ENCODE peak calls at places on chromosome 2, in four cellular contexts. X is GM12878, R is HepG2, H is H1. Z is an unnamed sample.
A peak's percentile ranks its signal among the peaks of the same experiment; 100 is the strongest.

GRCh38 chr2:15580451-15580850 is 11.2 kb upstream of the DDX1 start:
- DNase-seq in X (no peak), R (no peak), H (no peak), Z (no peak)

GRCh38 chr2:42794271-42795046 is 2.1 kb upstream of the HAAO start:
- DNase-seq in X (no peak), R (peak; percentile 86), H (no peak), Z (no peak)

GRCh38 chr2:236745420-236746210 is 176.0 kb downstream of the ACKR3 start:
- DNase-seq in X (no peak), R (peak; percentile 10), H (no peak), Z (peak; percentile 5)

GRCh38 chr2:232292395-232293154 is 86.0 kb upstream of the ALPP start:
- DNase-seq in X (no peak), R (peak; percentile 58), H (peak; percentile 89), Z (peak; percentile 59)

GRCh38 chr2:16546128-16546754 is 119.4 kb downstream of the CYRIA start:
- DNase-seq in X (no peak), R (peak; percentile 64), H (no peak), Z (peak; percentile 66)

GRCh38 chr2:37283207-37283606 is 41.4 kb downstream of the PRKD3 start:
- DNase-seq in X (no peak), R (no peak), H (no peak), Z (no peak)

GRCh38 chr2:62919041-62919440 is 131.6 kb upstream of the OTX1 start:
- DNase-seq in X (no peak), R (no peak), H (no peak), Z (no peak)

GRCh38 chr2:198144621-198145020 is 340.2 kb downstream of the PLCL1 start:
- DNase-seq in X (no peak), R (no peak), H (no peak), Z (no peak)

GRCh38 chr2:237904806-237905599 is 45.6 kb downstream of the RAMP1 start:
- DNase-seq in X (peak; percentile 53), R (no peak), H (no peak), Z (no peak)

GRCh38 chr2:202494856-202495604 is 118.9 kb downstream of the BMPR2 start:
- DNase-seq in X (no peak), R (peak; percentile 35), H (peak; percentile 54), Z (no peak)

GRCh38 chr2:44136186-44136585 is 32.5 kb upstream of the PPM1B start:
- DNase-seq in X (no peak), R (no peak), H (no peak), Z (no peak)

DNA sequence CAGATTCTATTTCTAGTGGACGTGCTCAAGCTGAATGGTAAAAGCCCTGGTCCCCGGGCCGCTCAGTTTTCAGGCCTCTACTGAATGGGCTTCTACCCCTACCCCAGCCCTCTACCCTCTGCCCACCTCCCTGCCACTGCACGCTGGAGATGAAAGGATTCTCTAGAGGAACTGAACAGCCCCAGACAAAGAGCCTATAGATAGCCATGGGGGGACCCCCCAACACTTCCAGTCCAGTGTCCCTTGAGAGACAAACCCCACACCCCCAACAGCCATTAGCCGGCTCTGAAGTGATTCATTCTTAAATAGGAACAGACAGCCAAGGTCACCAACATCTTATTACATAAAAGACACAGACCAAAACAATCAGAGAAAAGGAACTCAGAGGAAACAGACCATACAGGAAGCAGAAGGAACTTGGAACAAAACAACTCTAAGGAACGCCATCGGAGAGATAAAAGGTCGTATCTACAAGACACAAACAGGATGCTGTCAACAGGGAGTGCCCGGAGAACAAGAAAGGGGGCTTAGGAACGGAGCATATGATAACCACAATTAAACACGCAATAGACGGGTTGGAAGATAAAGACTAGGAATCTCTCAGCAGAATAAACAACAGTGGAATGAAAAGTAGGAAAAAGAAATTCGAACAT is 23.5 kb downstream of the TMEM37 start:
- DNase-seq in X (no peak), R (no peak), H (no peak), Z (no peak)
- TF ChIP-seq YY1 in X (no peak), R (no peak), H (no peak), Z (no peak)

GRCh38 chr2:70784320-70784719 is 6.1 kb downstream of the FIGLA start:
- DNase-seq in X (no peak), R (no peak), H (no peak), Z (no peak)

GRCh38 chr2:70790079-70790963 is at the start of gene FIGLA:
- DNase-seq in X (no peak), R (no peak), H (peak; percentile 81), Z (no peak)

GRCh38 chr2:70793450-70793849 is 3.0 kb upstream of the FIGLA start:
- DNase-seq in X (no peak), R (no peak), H (no peak), Z (no peak)

GRCh38 chr2:70785137-70785911 is 5.1 kb downstream of the FIGLA start:
- DNase-seq in X (no peak), R (peak; percentile 38), H (no peak), Z (no peak)

GRCh38 chr2:70789304-70790078 is 952 bp downstream of the FIGLA start:
- DNase-seq in X (no peak), R (peak; percentile 58), H (peak; percentile 84), Z (peak; percentile 77)
- H3K9ac ChIP-seq in X (no peak overlapping the region), R (no peak overlapping the region), H (no peak overlapping the region), Z (peak overlapping the region; percentile 32)

GRCh38 chr2:54524236-54524991 is 68.3 kb downstream of the SPTBN1 start:
- DNase-seq in X (peak; percentile 45), R (no peak), H (no peak), Z (no peak)
- TF ChIP-seq SUZ12 in X (no peak), R (no peak), H (no peak), Z (no peak)

DNA sequence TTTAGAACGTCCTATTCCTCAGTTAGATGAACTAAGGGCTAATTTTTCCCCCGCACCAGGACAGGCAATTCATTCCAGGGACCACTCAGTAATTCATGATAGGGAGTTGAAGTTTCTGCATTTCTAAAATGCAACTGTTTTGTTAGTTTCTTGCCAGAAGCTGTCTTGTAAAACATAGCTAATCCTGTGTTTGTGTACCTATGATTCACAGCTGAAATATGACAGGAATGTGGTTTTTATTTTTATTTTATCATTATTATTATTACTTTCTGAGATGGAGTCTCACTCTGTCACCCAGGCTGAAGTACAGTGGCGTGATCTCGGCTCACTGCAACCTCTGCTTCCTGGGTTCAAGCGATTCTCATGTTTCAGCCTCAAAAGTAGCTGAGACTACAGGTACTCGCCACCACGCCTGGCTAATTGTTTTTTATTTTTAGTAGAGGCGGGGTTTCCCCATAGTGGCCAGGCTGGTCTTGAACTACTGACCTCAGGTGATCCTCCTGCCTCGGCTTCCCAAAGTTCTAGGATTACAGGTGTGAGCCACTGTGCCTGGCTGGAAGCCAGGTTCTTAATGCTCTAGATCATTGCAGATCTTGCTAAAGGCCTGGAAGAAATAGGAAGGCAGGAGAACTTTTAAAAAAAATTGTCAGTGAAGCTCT is 154.8 kb upstream of the FHL2 start:
- DNase-seq in X (no peak), R (no peak), H (no peak), Z (no peak)
- TF ChIP-seq YY1 in X (no peak), R (no peak), H (no peak), Z (no peak)

GRCh38 chr2:9373047-9373446 is 50.3 kb downstream of the ITGB1BP1 start:
- DNase-seq in X (no peak), R (no peak), H (no peak), Z (no peak)

GRCh38 chr2:9370746-9371145 is 52.6 kb downstream of the ITGB1BP1 start:
- DNase-seq in X (no peak), R (no peak), H (no peak), Z (no peak)

GRCh38 chr2:9374071-9374730 is 49.1 kb downstream of the ITGB1BP1 start:
- DNase-seq in X (no peak), R (peak; percentile 58), H (no peak), Z (no peak)

GRCh38 chr2:9375857-9376428 is 47.4 kb downstream of the ITGB1BP1 start:
- DNase-seq in X (no peak), R (no peak), H (no peak), Z (no peak)

GRCh38 chr2:9373505-9373904 is 49.8 kb downstream of the ITGB1BP1 start:
- DNase-seq in X (no peak), R (no peak), H (no peak), Z (no peak)
- H3K9ac ChIP-seq in X (no peak overlapping the region), R (no peak overlapping the region), H (no peak overlapping the region), Z (no peak overlapping the region)

DNA sequence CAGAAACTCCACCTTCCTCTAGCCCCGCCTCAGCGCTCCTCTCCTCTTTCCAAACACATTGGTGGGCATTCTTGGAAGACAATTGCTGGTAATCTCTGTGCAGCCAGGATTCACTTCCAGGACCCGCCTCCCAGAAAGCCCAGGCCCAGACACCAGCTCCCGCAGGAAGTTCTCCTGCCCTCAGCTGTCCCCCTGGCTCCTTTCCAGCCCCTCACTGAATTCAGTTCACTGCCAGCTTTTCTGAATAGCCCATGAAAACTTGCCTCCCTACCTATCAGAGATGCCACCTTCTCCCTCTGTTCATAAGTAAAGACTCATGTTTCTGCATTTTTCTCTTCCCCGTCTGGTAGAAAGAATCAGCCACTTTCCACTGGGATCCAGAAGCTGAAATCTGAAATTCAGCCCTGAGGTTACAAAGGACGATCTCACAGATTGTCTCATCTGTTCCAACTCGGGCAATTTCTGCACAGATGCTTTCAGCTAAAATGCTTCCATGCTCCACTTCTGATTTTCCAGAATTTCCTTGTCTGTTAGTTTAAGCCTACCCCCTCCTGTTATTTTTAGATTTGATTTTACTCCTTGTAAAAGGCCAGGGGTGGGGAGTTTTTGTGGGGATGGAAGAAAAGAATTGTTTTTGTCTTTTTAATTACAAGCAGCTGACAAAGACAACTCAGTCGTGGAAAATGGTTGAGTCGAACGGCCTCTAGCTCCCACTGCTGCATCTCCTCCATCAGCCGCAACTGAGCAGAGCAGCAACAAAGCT is 98.1 kb downstream of the SP3 start:
- DNase-seq in X (no peak), R (no peak), H (no peak), Z (no peak)
- TF ChIP-seq SUZ12 in X (no peak), R (no peak), H (no peak), Z (no peak)

GRCh38 chr2:53233759-53234547 is 533.7 kb upstream of the CHAC2 start:
- DNase-seq in X (no peak), R (no peak), H (no peak), Z (no peak)
- TF ChIP-seq YY1 in X (no peak), R (no peak), H (no peak), Z (no peak)

DNA sequence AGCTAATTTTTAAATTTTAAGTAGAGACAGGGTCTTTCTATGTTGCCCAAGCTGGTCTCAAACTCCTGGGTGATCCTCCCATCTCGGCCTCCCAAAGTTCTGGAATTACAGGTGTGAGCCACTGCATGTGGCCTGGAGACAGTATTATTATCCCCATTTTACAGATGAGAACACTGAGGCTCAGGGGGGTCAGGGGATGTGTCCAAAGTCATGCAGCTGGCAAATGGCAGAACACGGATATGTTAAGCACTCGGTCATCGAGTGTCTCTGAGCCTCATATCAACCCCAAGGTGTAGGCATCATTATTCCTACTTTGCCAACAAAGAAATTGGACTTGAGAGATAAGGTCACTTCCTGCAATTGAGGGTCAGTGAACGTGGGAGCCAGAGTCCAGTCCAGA is 12.6 kb downstream of the KCNK3 start:
- DNase-seq in X (no peak), R (no peak), H (no peak), Z (no peak)
- H3K9ac ChIP-seq in X (no peak overlapping the region), R (no peak overlapping the region), H (no peak overlapping the region), Z (no peak overlapping the region)

Z was measured in NT2/D1.